ENCODE peak calls at places on chromosome 6, in ten cellular contexts. B is Jurkat, Clone E6-1; H is NCI-H1436 treated with DMSO at 0.1 percent for 48 hours; N is mucosa of descending colon; E is HFFc6; J is LoVo; P is T follicular helper cell; T is DMS153; L is CD4-positive, alpha-beta T cell; W is A673. U is an unnamed sample.

GRCh38 chr6:118812972-118813371 is 81.0 kb upstream of the ASF1A start:
- DNase-seq in W (no peak), J (no peak), H (no peak), B (no peak), E (peak; percentile 28), N (no peak), T (no peak), L (no peak), P (no peak), U (no peak)

GRCh38 chr6:133890941-133891813 is 2.3 kb downstream of the TCF21 start:
- DNase-seq in N (peak; percentile 45), L (no peak), W (no peak), J (peak; percentile 25), T (no peak), H (no peak), B (no peak), E (no peak), P (no peak), U (no peak)

GRCh38 chr6:83729871-83730270 is 21.0 kb upstream of the SNAP91 start:
- DNase-seq in B (no peak), T (no peak), J (no peak), L (no peak), N (no peak), P (no peak), W (no peak), H (no peak), E (no peak), U (no peak)

GRCh38 chr6:2986722-2987196 is 12.9 kb upstream of the NQO2 start:
- DNase-seq in E (peak; percentile 92), W (no peak), T (no peak), L (no peak), H (no peak), B (no peak), J (peak; percentile 79), P (no peak), N (no peak), U (no peak)

GRCh38 chr6:81465859-81466258 is 286.6 kb downstream of the TENT5A start:
- DNase-seq in B (no peak), T (no peak), L (no peak), E (peak; percentile 15), H (no peak), J (peak; percentile 6), N (no peak), W (peak; percentile 62), P (no peak), U (peak; percentile 32)

GRCh38 chr6:142927904-142928303 is 17.1 kb downstream of the HIVEP2 start:
- DNase-seq in J (no peak), T (no peak), W (no peak), H (no peak), E (no peak), L (no peak), B (no peak), N (no peak), P (no peak), U (no peak)

GRCh38 chr6:113859349-113860164 is 2.4 kb downstream of the MARCKS start:
- DNase-seq in N (peak; percentile 65), B (no peak), L (no peak), T (no peak), W (no peak), H (no peak), E (peak; percentile 32), J (no peak), P (no peak), U (no peak)

GRCh38 chr6:33655155-33655554 is 34.0 kb downstream of the ITPR3 start:
- DNase-seq in N (no peak), P (no peak), T (no peak), L (no peak), H (no peak), E (no peak), J (no peak), W (no peak), B (no peak), U (no peak)

GRCh38 chr6:157607317-157608109 is 215.5 kb upstream of the SNX9 start:
- DNase-seq in B (no peak), P (no peak), H (no peak), J (no peak), W (no peak), L (no peak), N (no peak), E (no peak), T (no peak), U (no peak)